ENCODE peak calls at places on chromosomes 6 and 20, in seven cellular contexts. R is epithelial cell of prostate, A is AG04450, D is SHP77, K is mammary epithelial cell, F is HuH-7, Q is H54. B is an unnamed sample.

GRCh38 chr6:126535138-126535537 is 195.2 kb downstream of the CENPW start:
- DNase-seq in R (no peak), A (no peak), D (no peak), K (no peak), F (no peak), Q (no peak), B (peak)

GRCh38 chr20:48153523-48153922 is 368.2 kb upstream of the SULF2 start:
- DNase-seq in R (no peak), A (no peak), D (peak), K (peak), F (no peak), Q (no peak), B (no peak)

GRCh38 chr6:11245406-11245990 is 13.0 kb upstream of the NEDD9 start:
- DNase-seq in R (no peak), A (no peak), D (no peak), K (no peak), F (no peak), Q (no peak), B (peak)

GRCh38 chr6:10883312-10884244 is 1.7 kb upstream of the GCM2 start:
- DNase-seq in R (no peak), A (no peak), D (no peak), K (no peak), F (no peak), Q (no peak), B (no peak)

GRCh38 chr20:34643919-34644318 is 33.0 kb downstream of the PIGU start:
- DNase-seq in R (no peak), A (peak), D (no peak), K (peak), F (no peak), Q (no peak), B (no peak)

GRCh38 chr20:7967199-7967844 is 27.1 kb upstream of the HAO1 start:
- DNase-seq in R (no peak), A (no peak), D (no peak), K (peak), F (no peak), Q (no peak), B (no peak)

GRCh38 chr6:70857387-70858077 is 99.3 kb downstream of the B3GAT2 start:
- DNase-seq in R (no peak), A (no peak), D (no peak), K (no peak), F (no peak), Q (no peak), B (no peak)

GRCh38 chr6:138817799-138818198 is 21.9 kb downstream of the ECT2L start:
- DNase-seq in R (peak), A (peak), D (no peak), K (peak), F (no peak), Q (peak), B (no peak)

GRCh38 chr6:1485678-1486077 is 96.3 kb downstream of the FOXF2 start:
- DNase-seq in R (peak), A (peak), D (no peak), K (peak), F (no peak), Q (peak), B (no peak)

GRCh38 chr20:54560357-54560756 is 85.0 kb downstream of the DOK5 start:
- DNase-seq in R (no peak), A (no peak), D (no peak), K (no peak), F (no peak), Q (no peak), B (no peak)

GRCh38 chr20:4227085-4227821 is 211.9 kb upstream of the RNF24 start:
- DNase-seq in R (no peak), A (no peak), D (no peak), K (peak), F (peak), Q (peak), B (no peak)

GRCh38 chr20:58086763-58087566 is 141.5 kb downstream of the ANKRD60 start:
- DNase-seq in R (no peak), A (no peak), D (peak), K (peak), F (peak), Q (peak), B (no peak)

GRCh38 chr20:36269507-36269906 is 33.2 kb downstream of the AAR2 start:
- DNase-seq in R (no peak), A (no peak), D (no peak), K (no peak), F (no peak), Q (no peak), B (no peak)

GRCh38 chr20:50144362-50144761 is 9.2 kb downstream of the PEDS1 start:
- DNase-seq in R (peak), A (peak), D (no peak), K (peak), F (peak), Q (peak), B (no peak)

GRCh38 chr6:129516787-129517186 is 193.2 kb downstream of the ARHGAP18 start:
- DNase-seq in R (no peak), A (no peak), D (no peak), K (no peak), F (no peak), Q (no peak), B (no peak)

GRCh38 chr6:75504902-75505233 is 11.3 kb upstream of the FILIP1 start:
- DNase-seq in R (no peak), A (no peak), D (no peak), K (no peak), F (no peak), Q (no peak), B (no peak)

GRCh38 chr6:49570474-49571079 is 20.1 kb downstream of the C6orf141 start:
- DNase-seq in R (no peak), A (no peak), D (no peak), K (no peak), F (no peak), Q (no peak), B (peak)

GRCh38 chr6:22766979-22767378 is 197.6 kb downstream of the HDGFL1 start:
- DNase-seq in R (no peak), A (no peak), D (no peak), K (peak), F (no peak), Q (no peak), B (no peak)